ENCODE peak calls at places on chromosomes 5 and 9, in four cellular contexts. One of them, this sample, is unnamed.

GRCh38 chr5:172347653-172348052 is 64.1 kb upstream of the UBTD2 start:
- DNase-seq in mesendoderm: no peak
- DNase-seq in endothelial cell of umbilical vein: peak
- DNase-seq in IMR-90: peak
- DNase-seq in this sample: no peak

GRCh38 chr5:171541380-171541779 is 121.9 kb downstream of the FGF18 start:
- DNase-seq in mesendoderm: no peak
- DNase-seq in endothelial cell of umbilical vein: no peak
- DNase-seq in IMR-90: no peak
- DNase-seq in this sample: no peak

GRCh38 chr5:119179857-119180641 is 109.2 kb downstream of the DMXL1 start:
- DNase-seq in mesendoderm: no peak
- DNase-seq in endothelial cell of umbilical vein: no peak
- DNase-seq in IMR-90: peak
- DNase-seq in this sample: peak

GRCh38 chr9:135007601-135008000 is 79.9 kb upstream of the OLFM1 start:
- DNase-seq in mesendoderm: no peak
- DNase-seq in endothelial cell of umbilical vein: no peak
- DNase-seq in IMR-90: no peak
- DNase-seq in this sample: no peak

GRCh38 chr5:91016954-91017690 is 366.0 kb downstream of the ARRDC3 start:
- DNase-seq in mesendoderm: no peak
- DNase-seq in endothelial cell of umbilical vein: no peak
- DNase-seq in IMR-90: peak
- DNase-seq in this sample: peak

GRCh38 chr5:132761321-132762240 is 14.4 kb downstream of the CCNI2 start:
- DNase-seq in mesendoderm: no peak
- DNase-seq in endothelial cell of umbilical vein: no peak
- DNase-seq in IMR-90: no peak
- DNase-seq in this sample: no peak

GRCh38 chr5:63240063-63240755 is 661.6 kb downstream of the LRRC70 start:
- DNase-seq in mesendoderm: no peak
- DNase-seq in endothelial cell of umbilical vein: no peak
- DNase-seq in IMR-90: no peak
- DNase-seq in this sample: no peak

GRCh38 chr5:108727154-108727638 is 20.5 kb upstream of the FER start:
- DNase-seq in mesendoderm: no peak
- DNase-seq in endothelial cell of umbilical vein: no peak
- DNase-seq in IMR-90: peak
- DNase-seq in this sample: peak

GRCh38 chr9:105877719-105878118 is 183.4 kb downstream of the TMEM38B start:
- DNase-seq in mesendoderm: no peak
- DNase-seq in endothelial cell of umbilical vein: no peak
- DNase-seq in IMR-90: no peak
- DNase-seq in this sample: no peak

GRCh38 chr9:126403451-126403850 is 76.8 kb downstream of the MVB12B start:
- DNase-seq in mesendoderm: no peak
- DNase-seq in endothelial cell of umbilical vein: no peak
- DNase-seq in IMR-90: peak
- DNase-seq in this sample: peak

GRCh38 chr5:115962239-115962564 is at the start of gene LVRN:
- DNase-seq in mesendoderm: no peak
- DNase-seq in endothelial cell of umbilical vein: no peak
- DNase-seq in IMR-90: no peak
- DNase-seq in this sample: no peak
- H3K9ac ChIP-seq in mesendoderm: no peak
- H3K9ac ChIP-seq in endothelial cell of umbilical vein: no peak
- H3K9ac ChIP-seq in IMR-90: no peak
- H3K9ac ChIP-seq in this sample: peak

DNA sequence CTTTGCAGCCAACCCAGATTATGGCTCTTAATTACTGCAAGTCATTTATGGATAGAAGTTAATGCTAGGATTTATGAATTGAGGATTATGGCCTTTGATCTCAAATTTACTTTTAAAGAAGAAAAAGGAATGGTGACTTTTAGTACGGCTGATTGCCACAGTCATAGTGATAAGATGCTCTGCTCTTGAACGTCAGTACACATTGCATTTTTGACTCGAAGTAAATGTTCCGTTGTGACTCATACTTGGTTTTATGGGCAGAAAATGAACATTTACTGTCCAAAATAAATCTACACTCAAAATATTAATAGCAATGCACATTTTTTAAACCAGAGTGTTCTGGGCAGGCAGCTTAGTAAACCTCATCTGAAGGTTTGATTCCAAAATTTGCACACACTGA is 825 bp downstream of the ADAMTSL1 start:
- DNase-seq in mesendoderm: no peak
- DNase-seq in endothelial cell of umbilical vein: peak
- DNase-seq in IMR-90: peak
- DNase-seq in this sample: peak
- H3K4me3 ChIP-seq in mesendoderm: no peak
- H3K4me3 ChIP-seq in endothelial cell of umbilical vein: peak
- H3K4me3 ChIP-seq in IMR-90: no peak
- H3K4me3 ChIP-seq in this sample: peak

GRCh38 chr5:9054821-9055589 is 490.9 kb downstream of the SEMA5A start:
- DNase-seq in mesendoderm: no peak
- DNase-seq in endothelial cell of umbilical vein: no peak
- DNase-seq in IMR-90: peak
- DNase-seq in this sample: peak
- H3K9ac ChIP-seq in mesendoderm: no peak
- H3K9ac ChIP-seq in endothelial cell of umbilical vein: no peak
- H3K9ac ChIP-seq in IMR-90: no peak
- H3K9ac ChIP-seq in this sample: no peak

DNA sequence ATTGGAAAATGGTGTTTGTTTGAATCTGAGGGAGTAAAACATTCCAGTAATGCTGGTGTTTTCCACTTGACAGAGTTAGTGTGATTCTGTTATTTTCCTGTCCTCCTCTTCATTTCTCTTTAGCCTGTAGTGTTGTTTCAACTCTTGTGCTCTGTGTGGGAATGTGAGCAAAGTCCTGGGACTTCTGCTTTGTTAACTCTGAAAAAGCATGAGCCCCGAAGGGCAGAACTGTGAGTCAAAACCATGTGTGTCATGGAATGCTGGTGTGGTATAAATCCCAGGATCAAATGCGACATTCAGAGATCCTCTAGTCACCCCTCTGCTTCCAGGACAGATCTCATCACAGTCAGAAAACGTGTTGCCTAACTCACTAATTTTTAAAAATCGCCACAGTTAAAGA is 8.9 kb downstream of the F2R start:
- DNase-seq in mesendoderm: peak
- DNase-seq in endothelial cell of umbilical vein: no peak
- DNase-seq in IMR-90: peak
- DNase-seq in this sample: peak
- H3K4me3 ChIP-seq in mesendoderm: no peak
- H3K4me3 ChIP-seq in endothelial cell of umbilical vein: no peak
- H3K4me3 ChIP-seq in IMR-90: no peak
- H3K4me3 ChIP-seq in this sample: no peak

GRCh38 chr9:125238127-125238914 is 2.8 kb downstream of the HSPA5 start:
- DNase-seq in mesendoderm: no peak
- DNase-seq in endothelial cell of umbilical vein: peak
- DNase-seq in IMR-90: no peak
- DNase-seq in this sample: no peak
- H3K9ac ChIP-seq in mesendoderm: peak
- H3K9ac ChIP-seq in endothelial cell of umbilical vein: peak
- H3K9ac ChIP-seq in IMR-90: no peak
- H3K9ac ChIP-seq in this sample: peak

DNA sequence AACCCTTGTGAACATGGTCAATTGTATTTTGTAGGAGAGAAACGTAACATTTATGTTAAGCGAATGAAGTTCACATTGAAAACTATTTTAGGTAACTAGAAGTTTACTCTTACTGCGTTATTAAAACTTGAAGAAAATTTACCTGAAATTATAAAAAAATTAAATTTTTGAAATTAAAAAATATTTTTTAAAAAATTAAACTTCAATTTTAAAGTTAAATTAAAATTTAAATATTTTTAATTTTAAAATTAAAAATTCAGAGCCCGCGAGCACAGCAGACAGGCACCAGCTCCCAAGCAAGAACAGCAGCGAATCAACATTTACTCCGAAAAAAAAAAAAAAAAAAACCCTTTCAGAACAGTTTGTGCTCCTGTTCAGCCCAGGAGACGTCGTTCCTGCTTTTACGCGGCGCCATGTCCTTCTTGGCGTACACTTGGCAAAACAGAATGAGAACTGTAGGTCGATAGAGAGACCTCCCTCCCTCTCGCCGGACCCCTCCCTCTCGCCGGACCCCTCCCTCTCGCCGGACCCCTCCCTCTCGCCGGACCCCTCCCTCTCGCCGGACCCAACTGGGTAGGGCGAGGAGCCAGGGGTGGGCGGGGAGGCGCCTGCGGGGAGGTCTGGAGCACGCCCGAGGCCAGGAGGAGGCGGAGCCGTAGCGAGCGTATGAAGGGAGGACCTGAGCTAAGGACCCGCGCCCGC is 235.9 kb downstream of the ROR2 start:
- DNase-seq in mesendoderm: peak
- DNase-seq in endothelial cell of umbilical vein: peak
- DNase-seq in IMR-90: peak
- DNase-seq in this sample: peak
- H3K4me3 ChIP-seq in mesendoderm: no peak
- H3K4me3 ChIP-seq in endothelial cell of umbilical vein: no peak
- H3K4me3 ChIP-seq in IMR-90: peak
- H3K4me3 ChIP-seq in this sample: peak

GRCh38 chr5:157511656-157512644 is 51.9 kb downstream of the NIPAL4 start:
- DNase-seq in mesendoderm: peak
- DNase-seq in endothelial cell of umbilical vein: peak
- DNase-seq in IMR-90: peak
- DNase-seq in this sample: peak
- H3K9ac ChIP-seq in mesendoderm: no peak
- H3K9ac ChIP-seq in endothelial cell of umbilical vein: peak
- H3K9ac ChIP-seq in IMR-90: no peak
- H3K9ac ChIP-seq in this sample: no peak

This sample was measured in adipocyte.